ENCODE peak calls at places on chromosomes 4 and X, in five cellular contexts. R is fibroblast of lung, U is Calu3, K is lower leg skin, B is ascending aorta. M is an unnamed sample.

GRCh38 chr4:13922873-13923645 is 295.5 kb upstream of the BOD1L1 start:
- DNase-seq in R (no peak), U (no peak), K (no peak), B (no peak), M (no peak)

GRCh38 chr4:169922632-169923276 is 103.4 kb downstream of the MFAP3L start:
- DNase-seq in R (peak), U (no peak), K (no peak), B (no peak), M (no peak)

GRCh38 chr4:865121-865465 is 39.2 kb upstream of the CPLX1 start:
- DNase-seq in R (no peak), U (no peak), K (no peak), B (no peak), M (no peak)

GRCh38 chrX:20116575-20117240 is at the start of gene MAP7D2:
- DNase-seq in R (no peak), U (peak), K (no peak), B (no peak), M (no peak)

GRCh38 chrX:129779747-129780146 is at the start of gene SASH3:
- DNase-seq in R (no peak), U (no peak), K (peak), B (no peak), M (no peak)

GRCh38 chr4:160772668-160773067 is 1391.1 kb downstream of the FSTL5 start:
- DNase-seq in R (peak), U (peak), K (no peak), B (no peak), M (no peak)

GRCh38 chrX:148979786-148980185 is 479.4 kb downstream of the AFF2 start:
- DNase-seq in R (no peak), U (no peak), K (no peak), B (no peak), M (no peak)

GRCh38 chrX:150323020-150323419 is 40.1 kb upstream of the MAMLD1 start:
- DNase-seq in R (no peak), U (no peak), K (no peak), B (no peak), M (no peak)

GRCh38 chrX:136204571-136204970 is 46.6 kb downstream of the MAP7D3 start:
- DNase-seq in R (peak), U (peak), K (peak), B (peak), M (no peak)

GRCh38 chrX:318068-318738 is 393 bp downstream of the GTPBP6 start:
- DNase-seq in R (peak), U (peak), K (peak), B (peak), M (peak)

GRCh38 chrX:51855698-51856097 is 37.7 kb upstream of the MAGED1 start:
- DNase-seq in R (no peak), U (no peak), K (no peak), B (no peak), M (no peak)

GRCh38 chr4:140621161-140621560 is 52.4 kb upstream of the UCP1 start:
- DNase-seq in R (no peak), U (no peak), K (no peak), B (no peak), M (no peak)

GRCh38 chr4:140628016-140628415 is 59.3 kb upstream of the UCP1 start:
- DNase-seq in R (no peak), U (no peak), K (no peak), B (no peak), M (no peak)

GRCh38 chr4:140630246-140630645 is 61.5 kb upstream of the UCP1 start:
- DNase-seq in R (no peak), U (no peak), K (no peak), B (no peak), M (no peak)

GRCh38 chr4:140622333-140622958 is 53.7 kb upstream of the UCP1 start:
- DNase-seq in R (no peak), U (no peak), K (no peak), B (no peak), M (no peak)

DNA sequence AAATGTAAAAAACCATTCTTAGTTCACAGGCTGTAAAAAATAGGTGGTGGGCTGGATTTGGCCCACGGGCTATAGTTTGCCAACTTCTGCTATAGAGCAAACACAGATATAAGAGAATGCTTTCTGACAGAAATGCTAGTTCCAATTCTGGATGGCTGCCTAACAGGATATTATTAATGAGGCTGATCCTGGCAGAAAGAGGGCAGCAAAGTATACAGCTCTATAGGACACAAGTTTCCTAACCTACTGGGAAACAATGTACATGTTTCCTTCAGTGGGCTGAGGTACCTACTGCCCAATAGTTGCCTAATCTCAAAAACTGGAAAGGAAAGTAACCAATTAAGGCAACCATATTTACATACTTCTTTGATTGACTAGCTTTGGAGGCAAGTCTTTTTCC is 58.2 kb upstream of the UCP1 start:
- DNase-seq in R (no peak), U (no peak), K (no peak), B (no peak), M (no peak)
- TF ChIP-seq CTCF in R (peak), U (no peak), K (no peak), B (no peak), M (no peak)

GRCh38 chr4:176272799-176273198 is 3.8 kb upstream of the ASB5 start:
- DNase-seq in R (no peak), U (no peak), K (no peak), B (no peak), M (no peak)

GRCh38 chr4:176276710-176277109 is 7.7 kb upstream of the ASB5 start:
- DNase-seq in R (no peak), U (no peak), K (no peak), B (no peak), M (no peak)

GRCh38 chr4:176273741-176274140 is 4.7 kb upstream of the ASB5 start:
- DNase-seq in R (peak), U (no peak), K (no peak), B (no peak), M (no peak)

GRCh38 chr4:176274441-176274840 is 5.4 kb upstream of the ASB5 start:
- DNase-seq in R (peak), U (no peak), K (no peak), B (no peak), M (no peak)

DNA sequence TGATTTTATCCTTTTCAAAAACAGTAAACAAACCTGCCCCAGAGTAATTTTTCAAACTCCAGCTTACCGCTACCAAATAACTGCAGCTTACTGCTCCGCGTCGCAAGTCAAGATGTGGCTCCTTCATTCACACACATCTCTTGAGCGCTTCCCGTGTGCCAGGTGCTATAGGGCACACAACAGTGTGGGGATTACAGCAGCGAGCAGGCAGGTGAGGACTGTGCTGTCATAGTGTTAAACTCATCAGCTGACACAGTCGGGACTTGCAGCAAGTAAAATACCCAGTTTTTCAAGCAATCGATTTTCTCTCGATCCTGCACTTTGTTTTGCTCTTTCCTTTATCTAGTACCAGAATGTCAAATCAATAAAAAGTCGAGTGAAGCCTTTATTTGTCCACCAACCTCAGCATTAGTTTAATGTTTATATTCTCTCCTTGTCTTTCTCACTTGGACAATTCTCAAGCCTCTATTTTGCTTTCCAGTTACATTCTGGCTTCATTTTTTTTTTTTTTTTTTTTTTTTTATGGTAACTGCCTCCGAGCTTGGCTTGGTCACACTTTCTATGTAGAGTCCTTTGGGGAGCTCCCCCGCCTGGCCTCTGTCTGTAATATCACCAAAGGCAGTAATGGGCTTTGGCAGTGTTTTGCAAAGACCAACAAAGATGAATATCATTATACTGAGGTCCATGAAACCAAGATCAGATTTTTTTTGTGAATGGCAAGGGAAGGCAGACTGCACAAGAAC is 8.3 kb upstream of the ASB5 start:
- DNase-seq in R (peak), U (peak), K (no peak), B (peak), M (no peak)
- TF ChIP-seq CTCF in R (peak), U (no peak), K (no peak), B (no peak), M (peak)

DNA sequence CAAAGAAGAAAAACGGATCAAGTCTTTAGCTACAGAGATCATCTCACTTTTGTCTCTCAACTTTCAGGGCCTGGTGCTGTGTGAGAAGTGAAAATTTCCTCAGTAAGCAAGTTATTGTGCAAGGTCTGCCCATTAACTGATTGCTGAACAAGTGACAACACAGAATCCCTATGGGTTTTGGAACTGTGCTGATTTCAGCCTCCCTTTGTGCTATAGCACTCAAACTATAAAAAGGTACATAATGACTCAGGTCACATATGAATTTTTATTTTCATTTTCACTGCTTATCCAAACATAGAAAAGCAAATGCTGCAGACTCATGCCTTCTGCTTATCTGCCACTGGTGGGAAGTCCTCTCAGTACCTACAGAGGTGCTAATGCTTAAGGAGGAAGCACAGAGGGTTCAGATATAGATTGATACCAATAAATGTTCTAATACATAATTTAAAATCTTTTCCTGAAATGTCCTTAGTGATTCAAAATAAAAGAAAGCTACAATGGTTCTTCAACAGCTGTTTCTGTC is 576.2 kb upstream of the CT83 start:
- DNase-seq in R (no peak), U (no peak), K (no peak), B (no peak), M (no peak)
- TF ChIP-seq CTCF in R (no peak), U (no peak), K (no peak), B (no peak), M (no peak)

GRCh38 chrX:125205084-125205917 is 114.4 kb upstream of the TEX13C start:
- DNase-seq in R (peak), U (no peak), K (peak), B (peak), M (peak)
- TF ChIP-seq CTCF in R (no peak), U (no peak), K (no peak), B (no peak), M (peak)

DNA sequence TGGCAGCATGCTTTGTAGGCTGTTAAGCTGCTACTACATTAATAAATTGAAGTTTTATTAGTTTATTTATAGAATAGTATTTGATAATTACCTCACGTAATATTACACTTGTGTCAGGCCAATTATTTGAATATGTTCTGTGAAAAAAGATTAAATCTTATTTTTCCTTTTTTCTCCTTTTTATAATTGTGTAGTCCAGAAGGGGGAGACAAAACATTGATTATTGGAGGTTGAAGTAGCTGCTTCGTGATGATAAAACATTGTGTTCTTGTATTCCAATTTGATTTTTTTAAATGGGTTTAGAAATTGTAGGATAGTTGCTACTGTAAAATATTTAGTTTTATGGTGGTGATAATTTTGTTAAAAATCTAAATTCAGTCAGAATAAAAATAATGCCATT is 85.7 kb downstream of the DIAPH2 start:
- DNase-seq in R (peak), U (no peak), K (no peak), B (no peak), M (no peak)
- TF ChIP-seq CTCF in R (no peak), U (peak), K (no peak), B (peak), M (peak)

DNA sequence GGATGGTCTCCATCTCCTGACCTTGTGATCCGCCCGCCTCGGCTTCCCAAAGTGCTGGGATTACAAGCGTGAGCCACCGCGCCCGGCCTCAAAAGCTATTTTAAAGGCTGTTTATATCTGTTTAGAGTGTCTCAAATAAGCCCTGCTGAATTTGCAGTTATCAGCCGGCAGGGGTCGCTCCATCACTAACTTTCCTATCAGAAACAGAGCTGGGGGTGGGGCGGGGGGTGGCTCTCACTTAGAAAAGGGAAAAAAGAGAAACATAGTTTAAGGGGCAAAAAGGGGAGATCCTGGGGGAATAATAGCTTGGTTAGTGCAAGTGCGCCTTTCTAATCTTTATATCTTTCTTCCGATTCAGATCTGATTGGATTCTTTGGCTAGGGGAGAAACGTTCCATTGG is 450.7 kb downstream of the UBE2NL start:
- DNase-seq in R (no peak), U (no peak), K (no peak), B (no peak), M (no peak)
- TF ChIP-seq CTCF in R (no peak), U (no peak), K (no peak), B (no peak), M (peak)

GRCh38 chr4:151605215-151605614 is 155.6 kb downstream of the GATB start:
- DNase-seq in R (no peak), U (no peak), K (no peak), B (no peak), M (no peak)

GRCh38 chr4:151603377-151603776 is 157.4 kb downstream of the GATB start:
- DNase-seq in R (no peak), U (no peak), K (no peak), B (no peak), M (no peak)

GRCh38 chr4:151600432-151600831 is 160.4 kb downstream of the GATB start:
- DNase-seq in R (peak), U (no peak), K (no peak), B (no peak), M (no peak)

GRCh38 chr4:151606061-151606460 is 154.7 kb downstream of the GATB start:
- DNase-seq in R (no peak), U (no peak), K (no peak), B (no peak), M (no peak)

GRCh38 chr4:151604238-151604637 is 156.6 kb downstream of the GATB start:
- DNase-seq in R (peak), U (no peak), K (no peak), B (no peak), M (no peak)
- TF ChIP-seq CTCF in R (peak), U (no peak), K (no peak), B (no peak), M (peak)

GRCh38 chr4:140805293-140805692 is 49.1 kb upstream of the TBC1D9 start:
- DNase-seq in R (no peak), U (no peak), K (no peak), B (no peak), M (no peak)

GRCh38 chr4:140802591-140802990 is 46.4 kb upstream of the TBC1D9 start:
- DNase-seq in R (no peak), U (no peak), K (no peak), B (no peak), M (no peak)

GRCh38 chr4:140799686-140800225 is 43.6 kb upstream of the TBC1D9 start:
- DNase-seq in R (no peak), U (no peak), K (no peak), B (no peak), M (no peak)

GRCh38 chr4:140806175-140806574 is 50.0 kb upstream of the TBC1D9 start:
- DNase-seq in R (no peak), U (no peak), K (no peak), B (no peak), M (no peak)

GRCh38 chr4:140800686-140801085 is 44.5 kb upstream of the TBC1D9 start:
- DNase-seq in R (no peak), U (no peak), K (no peak), B (no peak), M (no peak)
- TF ChIP-seq CTCF in R (no peak), U (no peak), K (no peak), B (no peak), M (no peak)

M was measured in type B pancreatic cell.